ENCODE peak calls at places on chromosomes 3 and 15, in five cellular contexts. N is transverse colon, W is pancreas, L is neural progenitor cell, P is esophagus squamous epithelium. U is an unnamed sample.
A peak's percentile ranks its signal among the peaks of the same experiment; 100 is the strongest.

GRCh38 chr3:72161870-72162617 is 377.1 kb upstream of the PROK2 start:
- DNase-seq in N (peak; percentile 52), W (no peak), L (no peak), P (no peak), U (no peak)

GRCh38 chr15:46616033-46616432 is 981.2 kb downstream of the SQOR start:
- DNase-seq in N (no peak), W (no peak), L (no peak), P (no peak), U (no peak)

GRCh38 chr3:172201136-172201989 is 162.0 kb downstream of the FNDC3B start:
- DNase-seq in N (peak; percentile 74), W (peak; percentile 53), L (no peak), P (no peak), U (no peak)

GRCh38 chr3:33317963-33318708 is 40.9 kb downstream of the FBXL2 start:
- DNase-seq in N (no peak), W (no peak), L (no peak), P (no peak), U (no peak)

GRCh38 chr3:160748787-160749186 is 7.2 kb upstream of the PPM1L start:
- DNase-seq in N (no peak), W (no peak), L (no peak), P (no peak), U (no peak)

GRCh38 chr3:51798561-51798960 is 19.5 kb upstream of the IQCF6 start:
- DNase-seq in N (no peak), W (no peak), L (peak; percentile 52), P (no peak), U (peak; percentile 60)

GRCh38 chr3:52925405-52926313 is 28.3 kb upstream of the STIMATE start:
- DNase-seq in N (no peak), W (no peak), L (no peak), P (no peak), U (no peak)

GRCh38 chr15:39213385-39213840 is 367.5 kb upstream of the THBS1 start:
- DNase-seq in N (no peak), W (peak; percentile 19), L (peak; percentile 92), P (no peak), U (peak; percentile 40)

GRCh38 chr15:74519311-74519710 is 21.7 kb upstream of the ARID3B start:
- DNase-seq in N (no peak), W (no peak), L (no peak), P (no peak), U (no peak)

GRCh38 chr3:8840556-8840955 is 71.1 kb upstream of the OXTR start:
- DNase-seq in N (no peak), W (no peak), L (no peak), P (no peak), U (no peak)

GRCh38 chr3:107574650-107575049 is 51.9 kb downstream of the BBX start:
- DNase-seq in N (no peak), W (no peak), L (peak; percentile 40), P (no peak), U (no peak)

GRCh38 chr3:11602886-11603285 is 40.8 kb downstream of the VGLL4 start:
- DNase-seq in N (no peak), W (no peak), L (no peak), P (no peak), U (no peak)

GRCh38 chr3:50651875-50652529 is 22.7 kb upstream of the DOCK3 start:
- DNase-seq in N (no peak), W (no peak), L (peak; percentile 40), P (no peak), U (peak; percentile 74)

GRCh38 chr15:44125879-44126278 is 69.2 kb downstream of the FRMD5 start:
- DNase-seq in N (no peak), W (no peak), L (no peak), P (no peak), U (no peak)

GRCh38 chr3:48459773-48460516 is 13.4 kb downstream of the ATRIP start:
- DNase-seq in N (no peak), W (no peak), L (no peak), P (no peak), U (no peak)

GRCh38 chr15:88610756-88611231 is 10.3 kb upstream of the AEN start:
- DNase-seq in N (no peak), W (no peak), L (peak; percentile 71), P (no peak), U (peak; percentile 56)

GRCh38 chr15:31801152-31801551 is 229.2 kb upstream of the CHRNA7 start:
- DNase-seq in N (no peak), W (no peak), L (no peak), P (no peak), U (no peak)

GRCh38 chr3:51718547-51719412 is 11.9 kb downstream of the GRM2 start:
- DNase-seq in N (peak; percentile 73), W (peak; percentile 44), L (peak; percentile 91), P (no peak), U (peak; percentile 91)

GRCh38 chr3:42161050-42161935 is 70.1 kb downstream of the TRAK1 start:
- DNase-seq in N (no peak), W (no peak), L (no peak), P (no peak), U (peak; percentile 32)

GRCh38 chr15:88032787-88033186 is 223.8 kb downstream of the NTRK3 start:
- DNase-seq in N (no peak), W (no peak), L (no peak), P (no peak), U (no peak)

GRCh38 chr3:56303508-56303907 is 164.8 kb downstream of the ERC2 start:
- DNase-seq in N (no peak), W (no peak), L (peak; percentile 87), P (no peak), U (peak; percentile 72)
- H3K4me3 ChIP-seq in N (no peak overlapping the region), W (no peak overlapping the region), L (no peak overlapping the region), P (no peak overlapping the region), U (no peak overlapping the region)

GRCh38 chr3:15755181-15755580 is 42.6 kb downstream of the ANKRD28 start:
- DNase-seq in N (no peak), W (no peak), L (no peak), P (no peak), U (no peak)
- H3K36me3 ChIP-seq in N (no peaks in the 10 kb centered on the region), W (no peaks in the 10 kb centered on the region), L (peaks cover 5% of the 10 kb centered on the region), P (no peaks in the 10 kb centered on the region), U (no peaks in the 10 kb centered on the region)

GRCh38 chr3:187238239-187238638 is 41.0 kb downstream of the RTP1 start:
- DNase-seq in N (no peak), W (no peak), L (no peak), P (no peak), U (no peak)
- H3K27me3 ChIP-seq in N (no peaks in the 10 kb centered on the region), W (no peaks in the 10 kb centered on the region), L (no peaks in the 10 kb centered on the region), P (no peaks in the 10 kb centered on the region), U (no peaks in the 10 kb centered on the region)

GRCh38 chr3:141385386-141386079 is 17.2 kb downstream of the ZBTB38 start:
- DNase-seq in N (no peak), W (no peak), L (no peak), P (no peak), U (no peak)
- H3K4me3 ChIP-seq in N (no peak overlapping the region), W (no peak overlapping the region), L (no peak overlapping the region), P (no peak overlapping the region), U (no peak overlapping the region)

DNA sequence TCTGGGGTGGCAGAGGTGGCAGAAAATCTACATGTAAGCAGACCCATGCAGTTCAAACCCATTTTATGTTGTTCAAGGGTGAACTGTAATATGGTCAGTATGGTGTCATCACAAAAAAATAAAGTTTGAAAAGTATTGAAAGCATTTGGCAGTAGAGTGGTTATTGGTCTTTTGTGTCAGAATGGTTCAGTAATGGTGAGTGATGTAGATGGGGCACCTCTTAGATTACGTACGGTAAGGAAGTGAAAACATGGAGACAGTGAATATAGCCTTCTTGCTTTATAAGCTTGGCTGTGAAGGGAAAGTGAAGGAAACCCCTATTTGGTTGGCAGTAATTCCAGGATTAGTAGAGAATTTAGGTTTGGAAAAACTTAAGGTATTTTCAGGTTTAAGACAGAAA is 17.2 kb upstream of the CCNB2 start:
- DNase-seq in N (no peak), W (no peak), L (no peak), P (no peak), U (no peak)
- H3K36me3 ChIP-seq in N (peaks cover 50% of the 10 kb centered on the region), W (no peaks in the 10 kb centered on the region), L (peaks cover 17% of the 10 kb centered on the region), P (no peaks in the 10 kb centered on the region), U (peaks cover 5% of the 10 kb centered on the region)

DNA sequence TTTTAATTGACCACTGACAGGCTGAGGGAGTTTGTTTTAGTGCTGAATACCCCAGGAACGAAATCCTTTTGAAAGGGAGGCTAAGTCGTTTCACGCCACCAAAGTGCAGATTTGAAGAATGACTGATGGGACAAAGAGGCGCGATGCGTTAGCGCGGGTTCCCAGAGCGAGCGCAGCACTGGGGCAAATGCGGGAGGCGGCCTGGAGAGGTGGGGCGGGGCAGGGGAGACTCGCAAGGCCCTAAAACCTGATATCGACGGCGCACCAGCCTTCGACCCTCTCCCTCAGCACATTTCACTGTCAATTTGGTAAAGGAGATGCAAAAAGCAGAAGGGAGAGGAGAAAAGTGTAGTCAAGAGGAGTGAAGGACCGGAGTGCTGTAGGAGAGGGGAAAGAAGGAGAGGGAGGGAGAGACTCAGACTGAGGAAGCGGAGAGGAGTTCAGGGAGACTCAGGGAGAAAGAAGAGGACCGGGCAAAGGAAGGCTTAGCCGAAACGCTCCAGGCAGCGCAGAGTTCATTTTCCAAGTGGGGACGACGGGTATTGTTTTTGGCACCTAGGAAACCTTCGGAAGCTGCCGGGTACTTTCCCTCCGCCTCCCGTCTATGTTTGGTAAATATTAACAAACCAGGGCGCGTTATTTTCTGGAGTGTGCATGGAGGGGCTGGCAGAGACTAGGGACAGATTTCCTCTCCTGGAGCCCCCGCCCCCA is 3.8 kb upstream of the FOXB1 start:
- DNase-seq in N (no peak), W (no peak), L (peak; percentile 80), P (no peak), U (peak; percentile 70)
- H3K27me3 ChIP-seq in N (peaks cover 100% of the 10 kb centered on the region), W (peaks cover 14% of the 10 kb centered on the region), L (peaks cover 85% of the 10 kb centered on the region), P (peaks cover 67% of the 10 kb centered on the region), U (peaks cover 52% of the 10 kb centered on the region)